ENCODE peak calls at places on chromosomes 4 and X, in four cellular contexts. F, V, Y and M are unnamed samples. For H3K79me2, the result is how much of the 10 kb centered on the place peaks cover.

GRCh38 chr4:171813195-171813955 is at the start of gene GALNTL6:
- DNase-seq in Y (peak), V (peak), F (peak), M (peak)

GRCh38 chr4:79049840-79050520 is 110.7 kb upstream of the PAQR3 start:
- DNase-seq in F (no peak), V (no peak), Y (no peak), M (no peak)

GRCh38 chr4:48949518-48950207 is 36.4 kb upstream of the CWH43 start:
- DNase-seq in F (no peak), V (no peak), Y (peak), M (no peak)

GRCh38 chrX:135741192-135741715 is 26.7 kb downstream of the CT45A3 start:
- DNase-seq in F (no peak), V (no peak), Y (no peak), M (no peak)

GRCh38 chr4:178752954-178753525 is 1310.8 kb upstream of the AGA start:
- DNase-seq in Y (no peak), F (no peak), V (no peak), M (peak)

GRCh38 chr4:144289687-144290433 is 149.3 kb upstream of the GYPA start:
- DNase-seq in V (no peak), F (no peak), Y (peak), M (no peak)

GRCh38 chr4:6504900-6505496 is 32.6 kb upstream of the PPP2R2C start:
- DNase-seq in V (no peak), Y (no peak), F (no peak), M (peak)

GRCh38 chrX:11768039-11768438 is 10.0 kb downstream of the MSL3 start:
- DNase-seq in Y (no peak), V (no peak), F (no peak), M (no peak)

GRCh38 chr4:119300072-119300387 is 21.9 kb downstream of the FABP2 start:
- DNase-seq in V (no peak), F (no peak), Y (peak), M (no peak)

GRCh38 chrX:337331-337831 is 18.8 kb upstream of the GTPBP6 start:
- DNase-seq in V (no peak), Y (no peak), F (no peak), M (no peak)

GRCh38 chr4:105714071-105714521 is 5.5 kb downstream of the GSTCD start:
- DNase-seq in V (no peak), F (no peak), Y (peak), M (no peak)

GRCh38 chr4:26023191-26023972 is 109.4 kb downstream of the SMIM20 start:
- DNase-seq in F (no peak), Y (no peak), V (no peak), M (no peak)

GRCh38 chr4:101018836-101019235 is 328.5 kb downstream of the PPP3CA start:
- DNase-seq in F (no peak), V (no peak), Y (no peak), M (no peak)

GRCh38 chrX:11135483-11136185 is 24.5 kb downstream of the HCCS start:
- DNase-seq in F (no peak), V (no peak), Y (no peak), M (no peak)

GRCh38 chr4:96175871-96176270 is 336.0 kb downstream of the PDHA2 start:
- DNase-seq in V (no peak), F (no peak), Y (no peak), M (no peak)

GRCh38 chr4:55768291-55768690 is 51.3 kb upstream of the EXOC1L start:
- DNase-seq in F (peak), V (no peak), Y (peak), M (peak)

GRCh38 chr4:39544580-39545315 is 17.5 kb upstream of the UGDH start:
- DNase-seq in F (no peak), V (no peak), Y (no peak), M (no peak)

GRCh38 chrX:131987252-131987651 is 35.9 kb upstream of the STK26 start:
- DNase-seq in Y (peak), F (no peak), V (no peak), M (no peak)

GRCh38 chr4:3671571-3672464 is 94.4 kb upstream of the ADRA2C start:
- DNase-seq in F (no peak), V (no peak), Y (no peak), M (no peak)

GRCh38 chr4:138494931-138495330 is 252.8 kb upstream of the SLC7A11 start:
- DNase-seq in V (peak), Y (no peak), F (peak), M (peak)

GRCh38 chrX:30150196-30150895 is 65.0 kb upstream of the MAGEB2 start:
- DNase-seq in Y (no peak), V (no peak), F (no peak), M (no peak)

GRCh38 chrX:133951098-133951497 is 34.3 kb downstream of the GPC3 start:
- DNase-seq in V (no peak), F (no peak), Y (no peak), M (no peak)

GRCh38 chr4:114694770-114695169 is 96.2 kb downstream of the UGT8 start:
- DNase-seq in F (no peak), V (no peak), Y (peak), M (peak)

GRCh38 chr4:186743261-186743660 is 19.6 kb upstream of the FAT1 start:
- DNase-seq in Y (peak), V (no peak), F (no peak), M (no peak)

GRCh38 chr4:119041951-119042560 is 93.6 kb upstream of the MYOZ2 start:
- DNase-seq in F (peak), Y (peak), V (no peak), M (peak)

GRCh38 chr4:122508083-122508482 is 51.6 kb upstream of the IL2 start:
- DNase-seq in V (no peak), F (no peak), Y (peak), M (peak)

GRCh38 chr4:41381384-41381783 is 124.7 kb downstream of the UCHL1 start:
- DNase-seq in F (no peak), Y (no peak), V (no peak), M (no peak)
- H3K79me2 ChIP-seq in F (under half), Y (under half), V (under half), M (under half)

DNA sequence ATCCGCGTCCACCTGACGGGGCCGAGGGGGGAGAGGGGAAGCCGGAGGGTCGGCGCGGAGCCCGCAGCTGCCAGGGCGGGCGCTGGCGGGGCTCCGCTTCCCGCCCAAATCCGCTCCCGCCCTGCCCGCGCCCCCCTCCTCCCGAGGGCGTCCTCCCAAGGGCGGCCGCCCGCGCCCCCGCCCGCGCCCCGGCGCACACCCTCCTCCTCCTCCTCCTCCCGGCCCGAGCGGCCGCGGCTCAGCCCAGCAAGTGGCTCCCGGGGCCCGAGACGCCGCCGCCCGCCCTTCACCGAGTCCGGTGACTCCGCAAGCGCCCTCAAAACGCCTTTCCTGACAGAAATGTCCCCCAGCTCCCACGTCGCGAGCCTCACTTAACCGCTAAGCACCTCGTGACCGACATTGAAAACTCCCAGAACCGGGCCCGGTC is 487 bp downstream of the HMGB2 start:
- DNase-seq in Y (no peak), F (peak), V (no peak), M (peak)
- H3K23ac ChIP-seq in Y (no peak), F (no peak), V (no peak), M (peak)

DNA sequence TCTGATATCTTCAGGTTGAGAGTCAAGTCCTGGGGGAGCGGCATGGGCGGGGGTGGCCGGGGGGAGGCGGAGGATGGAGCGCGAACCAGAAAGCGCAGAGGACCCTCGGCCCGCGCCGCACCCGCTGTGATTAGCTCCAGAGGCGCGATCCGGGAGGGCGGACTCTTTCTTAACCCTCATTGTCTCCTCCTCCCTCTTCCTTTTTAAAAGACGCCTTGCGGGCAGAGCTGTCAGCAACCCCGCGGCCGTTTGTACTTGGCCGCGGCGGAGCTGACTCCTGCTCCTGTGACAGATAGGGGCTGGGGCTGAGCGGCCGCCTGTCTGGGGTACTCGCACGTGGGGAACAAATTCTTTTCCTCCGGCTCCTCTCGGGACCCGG is at the start of gene SHISA3:
- DNase-seq in V (peak), F (peak), Y (peak), M (peak)
- H4K8ac ChIP-seq in V (no peak), F (no peak), Y (no peak), M (no peak)

DNA sequence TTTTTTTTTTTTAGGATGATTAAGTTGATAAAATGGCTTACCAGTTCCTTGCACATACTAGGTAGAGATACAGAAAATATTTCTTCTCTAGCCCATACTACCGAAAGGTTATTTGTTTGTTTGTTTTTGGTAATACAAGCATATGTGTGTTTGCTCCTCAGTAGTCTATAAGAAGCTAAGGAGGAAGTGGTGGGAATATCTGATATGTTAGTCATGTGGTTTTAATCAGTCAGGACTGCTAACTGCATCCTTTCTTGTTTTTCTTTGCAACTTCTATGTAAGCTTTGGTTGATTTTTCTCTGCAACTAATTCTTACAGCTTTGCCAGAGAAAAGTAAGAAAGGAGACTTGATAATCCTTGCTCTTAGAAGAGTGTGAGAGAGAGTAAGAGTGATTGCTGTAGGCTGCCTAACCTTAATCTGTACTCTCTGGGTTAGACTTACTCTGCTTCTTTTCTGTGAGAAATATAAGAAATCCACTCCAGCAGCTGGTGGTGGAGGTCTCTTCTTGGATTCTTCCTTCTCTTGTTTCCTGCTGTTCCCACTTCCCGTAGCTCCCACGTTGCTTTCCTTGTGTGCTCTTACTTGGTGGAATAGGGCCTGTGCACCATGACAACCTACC is 28.3 kb downstream of the SEPTIN11 start:
- DNase-seq in V (no peak), F (no peak), Y (no peak), M (no peak)
- H3K79me2 ChIP-seq in V (under half), F (under half), Y (under half), M (under half)

GRCh38 chr4:10100734-10101216 is 15.8 kb downstream of the WDR1 start:
- DNase-seq in Y (peak), V (no peak), F (no peak), M (no peak)

GRCh38 chr4:10098770-10099139 is 17.8 kb downstream of the WDR1 start:
- DNase-seq in V (no peak), F (no peak), Y (no peak), M (no peak)

GRCh38 chr4:10097906-10098769 is 18.5 kb downstream of the WDR1 start:
- DNase-seq in Y (no peak), F (no peak), V (no peak), M (no peak)

GRCh38 chr4:10101559-10102192 is 14.9 kb downstream of the WDR1 start:
- DNase-seq in F (no peak), Y (no peak), V (no peak), M (no peak)

DNA sequence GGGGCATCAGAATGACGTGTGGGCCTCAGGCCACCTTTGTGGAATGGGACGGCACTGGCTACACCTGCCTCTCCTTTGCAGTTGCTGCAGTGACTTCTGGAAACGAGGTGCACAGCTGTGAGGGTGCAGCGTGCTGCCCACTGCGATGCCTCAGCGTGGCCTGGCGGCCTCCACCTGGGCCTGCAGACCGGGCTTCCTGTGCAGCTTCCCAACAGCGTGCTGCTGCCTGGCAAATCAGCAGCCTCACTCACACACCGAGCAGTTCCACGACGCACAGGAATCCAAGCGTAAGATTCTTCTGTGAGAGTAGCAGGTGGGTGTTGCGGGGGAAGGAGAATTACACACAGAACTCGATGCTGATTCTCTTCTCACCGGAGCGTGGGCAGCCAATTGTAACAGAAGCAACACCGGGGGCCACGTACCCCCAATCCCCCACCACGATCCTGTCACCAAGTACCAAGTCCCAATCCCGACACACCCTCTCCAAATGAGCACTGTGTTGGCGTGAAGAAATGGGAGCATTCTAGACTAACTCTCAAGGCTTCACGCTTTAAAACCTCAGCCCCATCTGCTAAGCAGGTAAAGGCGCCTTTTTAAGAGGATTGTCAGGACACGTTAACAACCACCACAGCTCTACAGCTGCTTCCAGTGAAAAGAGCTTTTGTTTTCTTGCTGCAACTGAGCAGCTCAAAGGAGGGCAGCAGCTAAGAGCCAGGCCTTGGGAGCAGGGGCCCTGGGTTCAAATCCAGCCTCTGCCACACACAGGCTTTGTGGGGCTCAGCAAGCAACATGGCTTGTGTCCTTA is 16.9 kb downstream of the WDR1 start:
- DNase-seq in Y (no peak), V (no peak), F (no peak), M (no peak)
- H3K23ac ChIP-seq in Y (no peak), V (no peak), F (no peak), M (no peak)

GRCh38 chrX:154547245-154548027 is at the start of gene IKBKG:
- DNase-seq in F (peak), Y (peak), V (peak), M (peak)
- H4K8ac ChIP-seq in F (no peak), Y (peak), V (peak), M (no peak)